ENCODE peak calls at places on chromosomes 6 and 20, in five cellular contexts. O, K, I, H and R are unnamed samples.

GRCh38 chr6:26033942-26034354 is 53.3 kb upstream of the HFE start:
- DNase-seq in O (no peak), K (no peak), I (no peak), H (no peak), R (no peak)

GRCh38 chr6:3151705-3152104 is 5.6 kb downstream of the TUBB2A start:
- DNase-seq in O (no peak), K (no peak), I (no peak), H (no peak), R (no peak)

GRCh38 chr20:18019068-18019467 is 38.6 kb downstream of the OVOL2 start:
- DNase-seq in O (peak; percentile 41), K (no peak), I (peak; percentile 4), H (peak; percentile 23), R (peak; percentile 23)

GRCh38 chr6:118319890-118320289 is 228.2 kb upstream of the PLN start:
- DNase-seq in O (no peak), K (no peak), I (no peak), H (no peak), R (no peak)

GRCh38 chr6:109296305-109296915 is 85.9 kb downstream of the CD164 start:
- DNase-seq in O (no peak), K (no peak), I (no peak), H (no peak), R (peak; percentile 35)

GRCh38 chr20:8862092-8862491 is 206.8 kb upstream of the PLCB4 start:
- DNase-seq in O (no peak), K (no peak), I (no peak), H (no peak), R (no peak)

GRCh38 chr6:131951576-131952230 is 531 bp upstream of the CCN2 start:
- DNase-seq in O (no peak), K (no peak), I (no peak), H (peak; percentile 36), R (peak; percentile 50)

GRCh38 chr20:626579-626978 is 16.5 kb upstream of the TCF15 start:
- DNase-seq in O (no peak), K (no peak), I (no peak), H (no peak), R (no peak)

GRCh38 chr6:104705095-104705707 is 154.5 kb downstream of the HACE1 start:
- DNase-seq in O (no peak), K (peak; percentile 86), I (peak; percentile 64), H (peak; percentile 37), R (peak; percentile 84)

GRCh38 chr6:136669299-136669699 is 119.1 kb upstream of the MAP7 start:
- DNase-seq in O (no peak), K (peak; percentile 89), I (peak; percentile 89), H (peak; percentile 96), R (peak; percentile 85)

GRCh38 chr6:125053809-125054208 is 91.6 kb downstream of the RNF217 start:
- DNase-seq in O (no peak), K (no peak), I (no peak), H (no peak), R (no peak)

GRCh38 chr6:43702522-43703440 is 15.2 kb upstream of the MRPS18A start:
- DNase-seq in O (no peak), K (peak; percentile 77), I (peak; percentile 83), H (peak; percentile 98), R (peak; percentile 93)

GRCh38 chr20:9359561-9360308 is 154.7 kb upstream of the LAMP5 start:
- DNase-seq in O (peak; percentile 33), K (peak; percentile 30), I (peak; percentile 70), H (peak; percentile 82), R (peak; percentile 78)

GRCh38 chr6:4653141-4653540 is 123.1 kb upstream of the CDYL start:
- DNase-seq in O (no peak), K (no peak), I (no peak), H (no peak), R (no peak)

GRCh38 chr6:137697267-137697938 is 169.7 kb upstream of the TNFAIP3 start:
- DNase-seq in O (no peak), K (peak; percentile 63), I (peak; percentile 84), H (peak; percentile 44), R (peak; percentile 17)

GRCh38 chr20:10802201-10802600 is 128.4 kb upstream of the JAG1 start:
- DNase-seq in O (no peak), K (no peak), I (peak; percentile 66), H (no peak), R (no peak)

GRCh38 chr6:116371384-116372209 is 850 bp downstream of the DSE start:
- DNase-seq in O (peak; percentile 83), K (peak; percentile 92), I (peak; percentile 94), H (peak; percentile 90), R (peak; percentile 82)

GRCh38 chr20:23625236-23625964 is 12.4 kb downstream of the CST3 start:
- DNase-seq in O (no peak), K (peak; percentile 47), I (no peak), H (no peak), R (no peak)

GRCh38 chr6:106918128-106918527 is 56.4 kb downstream of the CD24 start:
- DNase-seq in O (no peak), K (no peak), I (no peak), H (no peak), R (no peak)

GRCh38 chr6:108250240-108250866 is 10.5 kb downstream of the SNX3 start:
- DNase-seq in O (no peak), K (peak; percentile 5), I (peak; percentile 30), H (peak; percentile 25), R (peak; percentile 21)

GRCh38 chr20:37362821-37363220 is 16.9 kb downstream of the SRC start:
- DNase-seq in O (no peak), K (no peak), I (no peak), H (no peak), R (no peak)

GRCh38 chr20:62365814-62366369 is 1.2 kb downstream of the LAMA5 start:
- DNase-seq in O (no peak), K (peak; percentile 75), I (no peak), H (no peak), R (peak; percentile 91)

GRCh38 chr20:47532002-47532401 is 30.3 kb downstream of the NCOA3 start:
- DNase-seq in O (no peak), K (no peak), I (no peak), H (no peak), R (no peak)

GRCh38 chr20:47531468-47531867 is 29.8 kb downstream of the NCOA3 start:
- DNase-seq in O (no peak), K (no peak), I (no peak), H (no peak), R (no peak)

GRCh38 chr20:47529840-47530239 is 28.2 kb downstream of the NCOA3 start:
- DNase-seq in O (no peak), K (no peak), I (peak; percentile 41), H (peak; percentile 25), R (no peak)

GRCh38 chr20:47524385-47524784 is 22.7 kb downstream of the NCOA3 start:
- DNase-seq in O (no peak), K (no peak), I (no peak), H (no peak), R (no peak)

DNA sequence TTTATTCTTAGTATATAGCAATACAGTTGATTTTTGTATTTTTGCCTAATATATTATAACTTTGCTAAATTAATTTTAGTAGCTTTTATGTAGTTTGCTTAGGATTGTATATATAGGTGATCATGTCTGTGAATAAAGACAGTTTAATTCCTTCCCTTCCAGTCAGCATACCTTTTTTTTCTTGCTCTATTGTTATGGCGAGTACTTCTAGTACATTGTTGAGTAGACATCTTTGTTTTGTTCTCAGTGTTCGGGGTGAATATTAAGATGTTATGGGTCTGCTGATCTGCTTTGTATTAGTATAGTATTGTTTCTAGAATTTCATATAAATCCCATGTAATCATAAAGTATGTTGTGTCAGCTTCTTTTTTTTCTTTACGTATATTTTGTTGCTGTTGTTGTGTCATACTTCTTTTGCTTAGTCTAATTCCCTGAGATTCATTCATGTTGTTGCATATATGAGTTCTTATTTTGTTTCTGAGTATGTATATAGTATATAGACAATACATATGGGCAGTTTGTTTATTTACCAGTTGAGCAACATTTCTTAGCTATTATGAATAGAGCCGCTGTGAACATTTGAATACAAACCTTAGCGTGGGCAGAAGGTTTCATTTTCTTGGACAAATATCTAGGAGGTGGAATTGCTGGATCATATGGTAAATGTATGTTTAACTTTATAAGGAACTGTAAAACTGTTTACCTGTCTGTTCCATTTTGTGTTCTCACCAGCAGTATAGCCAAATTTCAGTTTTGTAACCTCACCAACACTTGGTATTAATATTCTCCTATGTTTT is 25.5 kb downstream of the NCOA3 start:
- DNase-seq in O (no peak), K (no peak), I (no peak), H (no peak), R (peak; percentile 27)
- H4K20me1 ChIP-seq in O (peaks cover 3% of the 10 kb centered on the region), K (no peaks in the 10 kb centered on the region), I (peaks cover 4% of the 10 kb centered on the region), H (no peaks in the 10 kb centered on the region), R (peaks cover 3% of the 10 kb centered on the region)

GRCh38 chr20:7383218-7383617 is 557.0 kb downstream of the HAO1 start:
- DNase-seq in O (no peak), K (no peak), I (no peak), H (no peak), R (peak; percentile 49)
- H3K9me3 ChIP-seq in O (no peaks in the 10 kb centered on the region), K (no peaks in the 10 kb centered on the region), I (no peaks in the 10 kb centered on the region), H (no peaks in the 10 kb centered on the region), R (no peaks in the 10 kb centered on the region)

GRCh38 chr20:12965880-12966270 is 42.9 kb upstream of the SPTLC3 start:
- DNase-seq in O (no peak), K (no peak), I (no peak), H (no peak), R (no peak)

GRCh38 chr20:12967932-12968331 is 40.8 kb upstream of the SPTLC3 start:
- DNase-seq in O (no peak), K (no peak), I (no peak), H (no peak), R (no peak)

GRCh38 chr20:12966468-12967085 is 42.2 kb upstream of the SPTLC3 start:
- DNase-seq in O (no peak), K (peak; percentile 26), I (peak; percentile 63), H (peak; percentile 76), R (peak; percentile 75)

GRCh38 chr20:12963456-12963855 is 45.3 kb upstream of the SPTLC3 start:
- DNase-seq in O (no peak), K (no peak), I (no peak), H (no peak), R (peak; percentile 74)

DNA sequence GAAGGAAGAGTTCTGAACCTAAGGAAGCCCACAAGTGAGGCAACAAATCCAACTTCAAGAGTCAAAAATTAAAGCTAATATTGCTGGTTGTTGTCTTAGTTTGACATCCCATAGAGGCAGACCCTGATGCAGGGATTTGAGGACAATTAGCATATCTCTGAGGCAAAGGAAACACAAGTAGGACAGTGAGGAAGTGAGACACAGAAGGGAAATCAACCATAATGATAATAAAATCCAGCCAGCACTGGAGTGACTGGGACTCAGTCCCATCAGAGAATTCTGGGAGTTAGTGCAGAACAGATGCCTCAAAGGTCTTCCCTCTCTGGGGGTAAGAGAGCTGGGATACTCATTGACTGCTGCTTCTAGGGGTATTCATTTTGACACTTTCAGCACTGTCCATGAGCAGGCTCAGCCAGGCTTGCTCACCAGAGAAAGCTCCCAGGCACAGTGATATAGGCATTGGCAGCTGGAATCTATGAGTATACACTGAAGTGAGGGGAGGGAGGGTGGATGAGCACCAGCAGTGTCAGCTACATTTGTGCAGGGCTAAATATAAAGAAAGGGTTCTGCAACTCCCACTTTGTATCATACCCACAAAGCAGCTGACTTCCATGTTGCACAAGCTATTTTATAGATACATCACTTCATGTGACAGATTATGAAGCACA is 43.4 kb upstream of the SPTLC3 start:
- DNase-seq in O (no peak), K (no peak), I (no peak), H (no peak), R (peak; percentile 27)
- H4K20me1 ChIP-seq in O (no peaks in the 10 kb centered on the region), K (no peaks in the 10 kb centered on the region), I (no peaks in the 10 kb centered on the region), H (no peaks in the 10 kb centered on the region), R (no peaks in the 10 kb centered on the region)

DNA sequence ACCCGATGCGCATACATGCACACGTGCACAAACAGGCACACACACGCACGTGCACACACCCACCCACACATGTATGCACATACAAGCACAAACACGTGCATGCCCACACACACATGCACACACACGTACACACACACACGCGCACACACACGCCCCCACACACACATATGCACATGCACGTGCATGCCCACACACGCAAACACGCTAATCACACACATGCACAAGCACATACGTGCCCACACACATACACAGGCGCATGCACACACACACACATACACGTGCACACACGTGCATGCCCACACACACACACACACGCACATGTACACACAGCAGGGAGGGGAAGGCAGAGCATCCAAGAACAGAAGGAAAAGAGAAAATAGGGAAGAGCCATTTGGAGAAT is 26.8 kb upstream of the CHRNA4 start:
- DNase-seq in O (no peak), K (no peak), I (no peak), H (no peak), R (no peak)
- H3K9me3 ChIP-seq in O (peaks cover 3% of the 10 kb centered on the region), K (peaks cover 7% of the 10 kb centered on the region), I (peaks cover 14% of the 10 kb centered on the region), H (peaks cover 4% of the 10 kb centered on the region), R (peaks cover 9% of the 10 kb centered on the region)